ENCODE peak calls at places on chromosomes 5 and 9, in eight cellular contexts. R is A549, J is neural progenitor cell, E is brain microvascular endothelial cell, U is kidney, I is foreskin fibroblast, F is K562, G is PC-3. L is an unnamed sample.
A peak's percentile ranks its signal among the peaks of the same experiment; 100 is the strongest.

GRCh38 chr5:44266882-44267577 is 122.2 kb downstream of the FGF10 start:
- DNase-seq in U (no peak), J (no peak), G (no peak), E (no peak), I (no peak), F (no peak), R (no peak), L (no peak)

GRCh38 chr9:120626512-120626911 is 46.5 kb upstream of the CDK5RAP2 start:
- DNase-seq in E (no peak), R (no peak), I (no peak), F (no peak), J (no peak), U (no peak), G (no peak), L (no peak)

GRCh38 chr5:15703901-15704300 is 203.9 kb downstream of the FBXL7 start:
- DNase-seq in J (no peak), F (no peak), U (no peak), E (no peak), R (no peak), G (no peak), I (peak; percentile 85), L (no peak)

GRCh38 chr9:76691761-76692313 is 72.4 kb upstream of the PCA3 start:
- DNase-seq in R (no peak), J (peak; percentile 39), I (no peak), E (no peak), G (no peak), U (no peak), F (no peak), L (no peak)

GRCh38 chr5:71743135-71743534 is 24.1 kb downstream of the CARTPT start:
- DNase-seq in I (no peak), G (no peak), E (no peak), R (no peak), F (no peak), U (no peak), J (no peak), L (no peak)

GRCh38 chr9:96413312-96414221 is 4.6 kb downstream of the ZNF367 start:
- DNase-seq in U (no peak), G (no peak), J (no peak), F (no peak), R (no peak), I (no peak), E (no peak), L (no peak)

GRCh38 chr5:111681791-111682190 is 75.2 kb downstream of the NREP start:
- DNase-seq in E (peak; percentile 40), G (no peak), J (no peak), F (no peak), I (peak; percentile 62), R (no peak), U (no peak), L (no peak)

GRCh38 chr9:98317134-98317857 is 61.8 kb upstream of the TBC1D2 start:
- DNase-seq in G (peak; percentile 14), J (no peak), U (peak; percentile 51), I (peak; percentile 63), E (peak; percentile 43), F (no peak), R (no peak), L (no peak)

GRCh38 chr9:69933445-69933844 is 110.2 kb upstream of the MAMDC2 start:
- DNase-seq in E (no peak), I (no peak), U (no peak), R (no peak), F (no peak), G (no peak), J (no peak), L (no peak)

GRCh38 chr9:94706922-94707321 is 19.6 kb upstream of the AOPEP start:
- DNase-seq in E (no peak), R (no peak), G (no peak), U (no peak), I (no peak), F (no peak), J (no peak), L (no peak)

GRCh38 chr9:70013598-70014196 is 30.0 kb upstream of the MAMDC2 start:
- DNase-seq in G (peak; percentile 26), F (no peak), U (no peak), J (no peak), I (peak; percentile 84), E (no peak), R (no peak), L (no peak)

GRCh38 chr5:128304121-128304520 is 220.6 kb downstream of the SLC12A2 start:
- DNase-seq in J (no peak), F (no peak), I (peak; percentile 73), U (no peak), E (peak; percentile 87), R (peak; percentile 9), G (peak; percentile 22), L (peak; percentile 86)

GRCh38 chr9:97808972-97809371 is 44.1 kb upstream of the FOXE1 start:
- DNase-seq in G (no peak), I (no peak), J (no peak), E (no peak), F (no peak), U (no peak), R (no peak), L (peak; percentile 73)

GRCh38 chr5:19270153-19270552 is 717.8 kb downstream of the CDH18 start:
- DNase-seq in J (peak; percentile 27), R (no peak), I (no peak), U (no peak), F (no peak), G (no peak), E (no peak), L (no peak)

GRCh38 chr5:127028822-127029457 is 1.4 kb downstream of the MARCHF3 start:
- DNase-seq in R (no peak), G (peak; percentile 32), F (no peak), I (peak; percentile 73), U (no peak), J (no peak), E (peak; percentile 56), L (no peak)
- TF ChIP-seq CTCF in R (no peak), G (no peak), F (no peak), I (no peak), U (no peak), J (no peak), E (no peak), L (no peak)

DNA sequence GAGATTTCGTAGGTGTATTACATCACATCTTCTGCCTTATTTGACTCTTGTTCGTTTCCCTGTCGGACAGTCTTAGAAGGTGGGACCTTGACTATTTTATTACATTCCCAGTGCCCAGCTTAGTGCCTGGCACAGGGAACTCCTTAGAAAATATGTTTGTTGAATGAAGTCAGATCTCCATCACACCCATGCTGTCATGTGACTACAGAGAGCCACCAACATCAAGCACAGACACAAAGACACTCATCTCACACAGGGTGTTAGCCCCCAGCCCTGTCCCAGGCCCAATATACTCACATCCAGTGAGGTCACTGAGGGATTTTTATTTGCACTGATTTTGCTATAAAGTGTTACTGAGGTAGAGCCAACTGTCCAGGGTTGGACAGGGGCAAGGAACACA is 692 bp upstream of the SRA1 start:
- DNase-seq in F (no peak), R (no peak), J (no peak), U (no peak), I (no peak), G (no peak), E (no peak), L (no peak)
- H3K4me3 ChIP-seq in F (peak overlapping the region; percentile 77), R (peak overlapping the region; percentile 75), J (peak overlapping the region; percentile 84), U (no peak overlapping the region), I (no peak overlapping the region), G (peak overlapping the region; percentile 90), E (no peak overlapping the region), L (no peak overlapping the region)

DNA sequence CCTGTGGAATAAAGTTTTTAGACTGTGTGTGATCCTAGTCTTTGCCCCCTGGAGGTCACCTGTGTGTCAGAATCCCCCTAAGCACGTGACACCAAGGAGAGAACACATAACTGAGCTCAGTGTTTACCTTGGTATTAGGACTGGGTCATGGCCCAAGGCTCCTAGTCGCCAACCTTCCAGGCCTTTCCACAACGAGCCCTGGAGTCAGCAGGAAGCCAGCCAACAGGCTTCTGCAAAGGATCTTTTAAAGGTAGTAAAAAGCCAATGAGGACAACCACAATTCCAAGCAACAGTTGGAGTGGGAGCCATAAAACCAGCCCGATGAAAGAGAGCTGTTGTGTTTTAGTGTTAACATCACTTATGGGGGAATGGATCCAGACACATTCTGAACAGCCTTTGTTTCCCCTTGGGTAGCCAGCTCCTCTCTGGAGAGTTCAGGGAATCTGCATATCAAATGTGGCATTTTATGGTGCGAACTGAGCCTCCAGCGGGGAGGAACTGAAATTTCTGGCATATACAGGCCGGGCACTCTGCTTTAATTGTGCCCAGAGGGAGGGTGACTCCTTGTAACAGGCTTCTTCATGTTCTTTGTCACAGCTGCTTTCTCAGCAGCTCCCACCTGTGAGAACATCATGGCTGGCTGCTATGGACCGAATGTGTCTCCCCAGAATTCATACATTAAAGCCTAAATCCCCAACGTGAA is 239.9 kb downstream of the FSTL4 start:
- DNase-seq in U (no peak), R (no peak), J (no peak), E (no peak), F (no peak), G (no peak), I (no peak), L (no peak)
- TF ChIP-seq CTCF in U (no peak), R (no peak), J (no peak), E (no peak), F (no peak), G (no peak), I (no peak), L (no peak)

GRCh38 chr5:149153193-149153750 is 12.0 kb downstream of the ABLIM3 start:
- DNase-seq in R (no peak), G (no peak), U (no peak), I (no peak), J (no peak), E (no peak), F (no peak), L (no peak)

GRCh38 chr5:149151717-149152116 is 10.4 kb downstream of the ABLIM3 start:
- DNase-seq in R (peak; percentile 29), G (peak; percentile 77), F (no peak), E (no peak), U (no peak), J (no peak), I (peak; percentile 71), L (no peak)

GRCh38 chr5:149154629-149155028 is 13.3 kb downstream of the ABLIM3 start:
- DNase-seq in U (no peak), F (no peak), E (no peak), I (no peak), R (no peak), J (no peak), G (no peak), L (no peak)

GRCh38 chr5:149152317-149152746 is 11.0 kb downstream of the ABLIM3 start:
- DNase-seq in R (peak; percentile 62), G (peak; percentile 62), E (no peak), J (no peak), U (no peak), I (peak; percentile 86), F (no peak), L (peak; percentile 95)

DNA sequence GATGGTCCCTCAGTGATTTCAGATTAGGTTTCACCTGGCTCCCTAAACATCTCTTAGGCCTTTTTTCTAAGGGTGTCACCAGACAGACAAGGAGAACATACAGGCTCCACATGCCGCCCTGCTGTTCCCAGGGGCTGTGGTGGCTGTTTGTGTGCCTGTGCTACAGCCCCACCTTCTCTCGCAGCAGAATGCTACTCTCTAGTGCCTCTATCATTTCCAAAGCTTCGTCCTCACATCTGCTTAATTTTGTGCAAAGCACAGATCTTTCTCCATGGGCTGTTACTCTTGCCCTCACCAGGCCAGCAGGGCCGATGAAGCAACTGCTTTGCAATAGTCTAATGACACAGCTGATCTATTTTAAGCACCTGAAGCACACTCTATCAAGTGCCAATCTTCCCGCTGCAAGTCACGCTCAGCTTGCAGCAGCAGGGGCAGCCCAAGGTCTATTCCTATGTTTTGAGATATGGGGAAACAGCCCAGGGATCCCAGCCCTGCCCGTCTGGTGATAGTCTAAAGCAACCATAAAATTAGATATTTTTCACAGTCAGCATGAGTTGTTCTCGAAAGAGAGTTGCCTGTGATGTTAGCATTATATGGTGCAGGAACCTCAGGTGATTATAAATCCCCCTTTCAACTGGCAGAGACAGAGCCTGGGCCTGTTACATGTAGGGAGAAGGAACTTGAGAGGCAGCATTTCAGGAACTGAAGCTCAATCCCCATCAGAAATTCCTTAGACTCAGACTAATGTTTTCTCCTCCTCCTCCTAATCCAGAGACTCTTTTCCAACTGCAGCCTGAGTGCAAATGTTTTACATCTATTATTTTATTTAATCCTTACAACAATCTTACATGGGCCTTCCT is 12.7 kb downstream of the ABLIM3 start:
- DNase-seq in G (no peak), U (no peak), F (no peak), J (no peak), R (peak; percentile 35), I (peak; percentile 93), E (no peak), L (no peak)
- H3K4me3 ChIP-seq in G (no peak overlapping the region), U (no peak overlapping the region), F (no peak overlapping the region), J (no peak overlapping the region), R (no peak overlapping the region), I (no peak overlapping the region), E (no peak overlapping the region), L (no peak overlapping the region)